ENCODE peak calls at places on chromosomes 5 and 9, in five cellular contexts. B is NCI-H2171 treated with DMSO at 0.1 percent for 48 hours, G is EL, I is SHP77 treated with DMSO at 0.1 percent for 48 hours, K is AG08396. P is an unnamed sample.

GRCh38 chr9:136951541-136952353 is at the start of gene LCN12:
- DNase-seq in I (no peak), K (no peak), B (no peak), G (no peak), P (no peak)

GRCh38 chr5:103232393-103232999 is 26.1 kb upstream of the MACIR start:
- DNase-seq in B (peak), I (peak), G (peak), K (peak), P (peak)

GRCh38 chr9:136840140-136840876 is 2.0 kb upstream of the AJM1 start:
- DNase-seq in I (peak), K (no peak), B (no peak), G (no peak), P (no peak)

GRCh38 chr9:88488166-88488565 is 46.8 kb upstream of the NXNL2 start:
- DNase-seq in G (peak), B (no peak), K (no peak), I (no peak), P (no peak)

GRCh38 chr5:75510836-75511434 is 494 bp downstream of the CERT1 start:
- DNase-seq in K (peak), I (peak), B (no peak), G (no peak), P (peak)

GRCh38 chr5:35067985-35068384 is 20.2 kb upstream of the AGXT2 start:
- DNase-seq in I (no peak), K (no peak), G (no peak), B (no peak), P (no peak)

GRCh38 chr5:167232675-167233074 is 1058.8 kb upstream of the WWC1 start:
- DNase-seq in B (no peak), I (no peak), G (no peak), K (no peak), P (no peak)

GRCh38 chr9:127753148-127753547 is 18.1 kb upstream of the TOR2A start:
- DNase-seq in I (no peak), G (no peak), K (no peak), B (no peak), P (no peak)

GRCh38 chr9:113220467-113221002 is 542 bp downstream of the FKBP15 start:
- DNase-seq in B (peak), K (no peak), G (no peak), I (no peak), P (no peak)

GRCh38 chr9:91067306-91067860 is 265.8 kb downstream of the SYK start:
- DNase-seq in B (no peak), G (no peak), I (no peak), K (no peak), P (no peak)

GRCh38 chr9:136143215-136144001 is 24.7 kb upstream of the TMEM250 start:
- DNase-seq in I (peak), B (peak), K (no peak), G (peak), P (no peak)

GRCh38 chr5:135279328-135279727 is 119.7 kb downstream of the MACROH2A1 start:
- DNase-seq in I (no peak), G (no peak), K (no peak), B (no peak), P (no peak)

GRCh38 chr9:80789831-80790230 is 899.5 kb downstream of the TLE1 start:
- DNase-seq in K (no peak), B (peak), I (no peak), G (no peak), P (no peak)

GRCh38 chr9:129968690-129969485 is 74.1 kb downstream of the FNBP1 start:
- DNase-seq in B (no peak), G (peak), K (peak), I (no peak), P (peak)

GRCh38 chr9:108056083-108056804 is 566.7 kb upstream of the KLF4 start:
- DNase-seq in G (peak), I (no peak), B (no peak), K (no peak), P (no peak)

GRCh38 chr5:59164041-59164830 is 581.4 kb downstream of the RAB3C start:
- DNase-seq in K (no peak), B (no peak), I (no peak), G (peak), P (peak)

P was measured in GM03348.